ENCODE peak calls at places on chromosomes 16 and 17, in nine cellular contexts. Z is cardiac muscle cell; F is hepatocyte; D is aorta; E is CD4-positive, CD25-positive, alpha-beta regulatory T cell; B is upper lobe of right lung; A is PC-3; J is OCI-LY7; R is body of pancreas. Q is an unnamed sample. For H3K4me1, the result is how much of the 10 kb centered on the place peaks cover.

GRCh38 chr16:21161211-21161610 is 2.7 kb downstream of the LDAF1 start:
- DNase-seq in Z (no peak), A (no peak), J (no peak), R (no peak), B (no peak), F (no peak), D (no peak), E (no peak), Q (no peak)

GRCh38 chr17:82414548-82415281 is 3.4 kb upstream of the HEXD start:
- DNase-seq in E (peak), A (peak), B (peak), D (peak), R (peak), J (peak), Z (peak), F (peak), Q (peak)

GRCh38 chr17:75152971-75153853 is 1.1 kb downstream of the JPT1 start:
- DNase-seq in B (peak), D (no peak), E (no peak), Z (peak), F (peak), A (peak), R (peak), J (peak), Q (no peak)

GRCh38 chr17:7582401-7583252 is 1.0 kb upstream of the MPDU1 start:
- DNase-seq in B (peak), Z (no peak), D (peak), F (no peak), E (no peak), A (no peak), R (peak), J (no peak), Q (no peak)

GRCh38 chr17:56098746-56099145 is 54.5 kb upstream of the ANKFN1 start:
- DNase-seq in A (no peak), R (no peak), J (no peak), E (no peak), B (no peak), D (no peak), F (peak), Z (no peak), Q (no peak)

GRCh38 chr17:27473190-27473747 is 17.0 kb downstream of the KSR1 start:
- DNase-seq in F (no peak), J (no peak), B (peak), E (no peak), A (no peak), R (no peak), D (no peak), Z (no peak), Q (no peak)

GRCh38 chr17:2563061-2563460 is 30.4 kb upstream of the PAFAH1B1 start:
- DNase-seq in E (no peak), Z (no peak), R (no peak), A (no peak), J (no peak), D (no peak), F (no peak), B (no peak), Q (no peak)

GRCh38 chr17:77637807-77638182 is 320.7 kb upstream of the TNRC6C start:
- DNase-seq in Z (no peak), B (no peak), F (no peak), E (no peak), D (no peak), J (no peak), R (no peak), A (no peak), Q (no peak)

GRCh38 chr16:55272787-55273186 is 51.2 kb upstream of the IRX6 start:
- DNase-seq in A (no peak), J (no peak), D (no peak), E (no peak), B (no peak), R (no peak), Z (no peak), F (no peak), Q (no peak)

GRCh38 chr17:8940866-8941471 is 24.5 kb downstream of the PIK3R5 start:
- DNase-seq in B (no peak), F (no peak), E (no peak), J (no peak), Z (no peak), A (no peak), R (no peak), D (no peak), Q (no peak)

GRCh38 chr16:1871974-1872635 is at the start of gene MEIOB:
- DNase-seq in F (peak), A (no peak), E (no peak), D (no peak), J (no peak), R (peak), Z (peak), B (peak), Q (no peak)

GRCh38 chr17:17146791-17147406 is 59.2 kb downstream of the PLD6 start:
- DNase-seq in E (peak), R (no peak), F (peak), A (peak), Z (no peak), J (peak), B (no peak), D (no peak), Q (peak)

GRCh38 chr16:70660672-70661350 is 14.5 kb downstream of the IL34 start:
- DNase-seq in A (no peak), F (no peak), D (no peak), E (no peak), R (no peak), J (no peak), B (peak), Z (no peak), Q (no peak)

GRCh38 chr17:61400058-61400785 is 579 bp downstream of the TBX2 start:
- DNase-seq in E (no peak), F (peak), A (peak), J (no peak), Z (peak), R (no peak), D (no peak), B (peak), Q (no peak)

GRCh38 chr16:81500833-81501521 is 56.4 kb downstream of the CMIP start:
- DNase-seq in E (no peak), D (no peak), B (no peak), A (peak), F (no peak), J (no peak), Z (no peak), R (no peak), Q (no peak)

GRCh38 chr17:859461-860195 is 77.5 kb downstream of the MRM3 start:
- DNase-seq in J (no peak), E (no peak), Z (no peak), F (no peak), D (no peak), R (no peak), A (no peak), B (no peak), Q (no peak)
- H3K27ac ChIP-seq in J (no peak), E (no peak), Z (no peak), F (peak), D (no peak), R (peak), A (no peak), B (peak), Q (no peak)

GRCh38 chr17:42680331-42680808 is 1.3 kb downstream of the CCR10 start:
- DNase-seq in Z (no peak), R (peak), J (peak), E (no peak), A (no peak), F (no peak), D (no peak), B (no peak), Q (peak)
- H3K4me1 ChIP-seq in Z (under half), R (half or more), J (half or more), E (half or more), A (under half), F (under half), D (under half), B (half or more), Q (under half)

DNA sequence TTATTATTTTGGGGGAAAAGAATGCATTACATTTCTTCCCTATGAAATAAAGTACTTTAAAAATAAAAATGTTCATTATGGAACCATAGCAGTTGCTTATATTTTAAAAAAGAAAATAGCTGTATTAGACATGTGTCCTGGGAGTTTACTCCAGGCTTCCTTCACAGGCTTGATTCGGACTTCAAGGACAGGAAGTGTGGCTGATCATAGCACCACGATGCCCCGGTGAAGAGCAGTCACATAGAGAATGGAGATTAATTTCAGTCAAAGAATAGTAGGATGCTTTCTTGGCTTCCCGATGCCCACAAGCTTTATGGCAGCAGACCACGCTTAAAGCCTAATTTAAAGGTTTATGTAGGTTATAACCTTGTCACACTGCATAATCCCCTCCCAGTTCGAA is 125.1 kb downstream of the NPIPB5 start:
- DNase-seq in R (no peak), Z (no peak), D (no peak), A (no peak), J (no peak), B (no peak), F (no peak), E (no peak), Q (no peak)
- H3K4me3 ChIP-seq in R (no peak), Z (no peak), D (no peak), A (no peak), J (no peak), B (no peak), F (no peak), E (no peak), Q (no peak)

DNA sequence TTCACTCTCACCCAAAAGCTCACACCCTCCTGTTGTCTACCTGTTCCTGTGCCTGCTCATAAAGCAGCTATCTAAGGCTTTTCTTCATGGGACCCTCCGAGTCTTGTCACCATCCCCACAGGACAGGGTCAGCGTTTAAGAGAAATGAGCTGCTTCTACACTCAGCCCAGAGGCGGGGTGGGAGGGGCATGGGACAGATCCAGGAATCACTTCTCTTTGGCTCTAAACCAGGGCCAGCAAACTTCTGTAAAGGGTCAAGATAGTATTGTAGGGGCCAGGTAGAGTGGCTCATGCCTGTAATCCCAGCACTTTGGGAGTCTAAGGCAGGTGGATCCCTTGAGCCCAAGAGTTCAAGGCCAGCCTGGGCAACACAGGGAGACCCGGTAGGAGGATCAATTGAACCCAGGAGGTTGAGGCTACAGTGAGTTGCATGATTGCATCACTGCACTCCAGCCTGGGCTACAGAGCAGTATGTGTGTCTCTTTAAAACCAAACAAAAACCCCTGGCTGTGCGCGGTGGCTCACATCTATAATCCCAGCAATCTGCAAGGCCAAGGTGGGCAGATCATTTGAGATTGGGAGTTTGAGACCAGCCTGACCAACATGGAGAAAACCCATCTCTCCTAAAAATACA is 23.2 kb upstream of the KLHL11 start:
- DNase-seq in R (no peak), D (no peak), F (no peak), E (no peak), Z (no peak), J (no peak), A (no peak), B (no peak), Q (no peak)
- H3K27ac ChIP-seq in R (no peak), D (no peak), F (no peak), E (no peak), Z (no peak), J (no peak), A (no peak), B (no peak), Q (no peak)

GRCh38 chr17:80792373-80792781 is 199.3 kb upstream of the CHMP6 start:
- DNase-seq in Z (no peak), D (peak), E (no peak), R (no peak), B (no peak), A (no peak), F (no peak), J (no peak), Q (no peak)
- H3K4me1 ChIP-seq in Z (under half), D (under half), E (under half), R (under half), B (half or more), A (half or more), F (under half), J (under half), Q (under half)

GRCh38 chr16:17026600-17027242 is 444.0 kb downstream of the XYLT1 start:
- DNase-seq in R (no peak), F (no peak), B (no peak), J (no peak), A (no peak), Z (no peak), E (peak), D (no peak), Q (peak)

GRCh38 chr16:17029602-17030350 is 441.0 kb downstream of the XYLT1 start:
- DNase-seq in Z (no peak), E (no peak), A (no peak), F (no peak), D (no peak), B (no peak), J (no peak), R (no peak), Q (no peak)

GRCh38 chr16:17024514-17024913 is 446.2 kb downstream of the XYLT1 start:
- DNase-seq in B (no peak), R (no peak), A (no peak), Z (no peak), E (no peak), F (no peak), J (no peak), D (no peak), Q (no peak)

GRCh38 chr16:17023606-17024005 is 447.2 kb downstream of the XYLT1 start:
- DNase-seq in B (no peak), F (no peak), A (no peak), R (no peak), E (no peak), D (no peak), J (no peak), Z (no peak), Q (no peak)

GRCh38 chr16:17027488-17028129 is 443.2 kb downstream of the XYLT1 start:
- DNase-seq in E (no peak), A (no peak), Z (no peak), D (no peak), F (no peak), B (no peak), J (no peak), R (no peak), Q (no peak)
- H3K4me3 ChIP-seq in E (no peak), A (no peak), Z (no peak), D (no peak), F (no peak), B (no peak), J (no peak), R (no peak), Q (no peak)

Q was measured in MM.1S.